ENCODE peak calls at places on chromosomes 5 and 9, in seven cellular contexts. V is heart right ventricle; M is breast epithelium; G is SK-N-SH; W is neuronal stem cell; Z is cardiac muscle cell; J is CD8-positive, alpha-beta T cell. X is an unnamed sample.
A peak's percentile ranks its signal among the peaks of the same experiment; 100 is the strongest.

GRCh38 chr5:13034048-13034447 is 910.4 kb downstream of the DNAH5 start:
- DNase-seq in V (no peak), M (no peak), G (no peak), W (no peak), Z (no peak), J (no peak), X (no peak)

GRCh38 chr5:116654890-116655289 is 80.3 kb upstream of the SEMA6A start:
- DNase-seq in V (no peak), M (no peak), G (no peak), W (no peak), Z (no peak), J (no peak), X (no peak)

GRCh38 chr5:1325191-1325741 is 19.6 kb downstream of the CLPTM1L start:
- DNase-seq in V (no peak), M (no peak), G (no peak), W (no peak), Z (no peak), J (no peak), X (no peak)

GRCh38 chr5:157820593-157821252 is 38.2 kb downstream of the CLINT1 start:
- DNase-seq in V (peak; percentile 47), M (no peak), G (peak; percentile 19), W (peak; percentile 26), Z (peak; percentile 70), J (no peak), X (no peak)

GRCh38 chr9:90921104-90921503 is 119.5 kb downstream of the SYK start:
- DNase-seq in V (peak; percentile 77), M (peak; percentile 95), G (peak; percentile 48), W (no peak), Z (peak; percentile 34), J (no peak), X (peak; percentile 75)

GRCh38 chr9:117415584-117415937 is 704 bp upstream of the ASTN2 start:
- DNase-seq in V (no peak), M (no peak), G (peak; percentile 58), W (no peak), Z (no peak), J (no peak), X (no peak)

GRCh38 chr9:113426701-113427100 is 16.2 kb downstream of the C9orf43 start:
- DNase-seq in V (no peak), M (no peak), G (no peak), W (no peak), Z (peak; percentile 41), J (no peak), X (no peak)

GRCh38 chr9:98859941-98860340 is 52.5 kb downstream of the GALNT12 start:
- DNase-seq in V (no peak), M (no peak), G (no peak), W (no peak), Z (no peak), J (no peak), X (no peak)

GRCh38 chr5:14760548-14761002 is 96.1 kb downstream of the OTULIN start:
- DNase-seq in V (peak; percentile 75), M (no peak), G (no peak), W (no peak), Z (no peak), J (no peak), X (no peak)

GRCh38 chr9:81574399-81574798 is 114.9 kb downstream of the TLE1 start:
- DNase-seq in V (no peak), M (no peak), G (no peak), W (no peak), Z (peak; percentile 31), J (no peak), X (no peak)

GRCh38 chr5:113099822-113100221 is 123.2 kb downstream of the DCP2 start:
- DNase-seq in V (no peak), M (no peak), G (no peak), W (no peak), Z (no peak), J (no peak), X (no peak)

GRCh38 chr5:127968998-127969397 is 114.6 kb upstream of the SLC12A2 start:
- DNase-seq in V (no peak), M (no peak), G (no peak), W (no peak), Z (no peak), J (no peak), X (no peak)

GRCh38 chr9:18060304-18060934 is 413.5 kb upstream of the ADAMTSL1 start:
- DNase-seq in V (no peak), M (no peak), G (peak; percentile 4), W (no peak), Z (peak; percentile 20), J (no peak), X (no peak)

GRCh38 chr5:1785062-1785461 is 14.6 kb downstream of the MRPL36 start:
- DNase-seq in V (no peak), M (no peak), G (no peak), W (no peak), Z (no peak), J (no peak), X (no peak)

GRCh38 chr5:170522211-170523128 is 18.6 kb downstream of the KCNIP1 start:
- DNase-seq in V (no peak), M (peak; percentile 79), G (no peak), W (no peak), Z (no peak), J (no peak), X (peak; percentile 85)

GRCh38 chr9:121860744-121861143 is 209.3 kb downstream of the DAB2IP start:
- DNase-seq in V (peak; percentile 31), M (peak; percentile 82), G (no peak), W (no peak), Z (peak; percentile 93), J (no peak), X (no peak)

GRCh38 chr9:134951461-134951860 is 33.7 kb upstream of the FCN1 start:
- DNase-seq in V (no peak), M (no peak), G (no peak), W (no peak), Z (no peak), J (no peak), X (no peak)

GRCh38 chr9:27771803-27772545 is 198.7 kb upstream of the C9orf72 start:
- DNase-seq in V (peak; percentile 9), M (no peak), G (no peak), W (no peak), Z (peak; percentile 79), J (no peak), X (no peak)

GRCh38 chr5:31194458-31194808 is 947 bp downstream of the CDH6 start:
- DNase-seq in V (no peak), M (no peak), G (no peak), W (no peak), Z (peak; percentile 12), J (no peak), X (no peak)

GRCh38 chr5:31196309-31196708 is 2.8 kb downstream of the CDH6 start:
- DNase-seq in V (no peak), M (no peak), G (no peak), W (peak; percentile 23), Z (peak; percentile 27), J (no peak), X (no peak)

GRCh38 chr5:31193026-31193425 is 460 bp upstream of the CDH6 start:
- DNase-seq in V (no peak), M (no peak), G (no peak), W (no peak), Z (no peak), J (no peak), X (no peak)

GRCh38 chr5:31193591-31194457 is at the start of gene CDH6:
- DNase-seq in V (peak; percentile 4), M (no peak), G (peak; percentile 75), W (peak; percentile 90), Z (peak; percentile 34), J (no peak), X (peak; percentile 11)

GRCh38 chr5:31194892-31195291 is 1.4 kb downstream of the CDH6 start:
- DNase-seq in V (no peak), M (no peak), G (no peak), W (no peak), Z (no peak), J (no peak), X (no peak)
- H3K27me3 ChIP-seq in V (peaks cover 49% of the 10 kb centered on the region), M (no peaks in the 10 kb centered on the region), G (peaks cover 39% of the 10 kb centered on the region), W (peaks cover 32% of the 10 kb centered on the region), Z (peaks cover 84% of the 10 kb centered on the region), J (peaks cover 5% of the 10 kb centered on the region), X (no peaks in the 10 kb centered on the region)

GRCh38 chr9:136543830-136544548 is 1.9 kb downstream of the NOTCH1 start:
- DNase-seq in V (no peak), M (peak; percentile 70), G (no peak), W (no peak), Z (no peak), J (no peak), X (peak; percentile 74)
- H3K4me1 ChIP-seq in V (peaks cover 46% of the 10 kb centered on the region), M (peaks cover 9% of the 10 kb centered on the region), G (peaks cover 6% of the 10 kb centered on the region), W (peaks cover 52% of the 10 kb centered on the region), Z (peaks cover 9% of the 10 kb centered on the region), J (peaks cover 52% of the 10 kb centered on the region), X (peaks cover 77% of the 10 kb centered on the region)

GRCh38 chr9:129175515-129175824 is 2.6 kb downstream of the IER5L start:
- DNase-seq in V (no peak), M (no peak), G (no peak), W (peak; percentile 53), Z (no peak), J (no peak), X (no peak)

GRCh38 chr9:129173296-129174101 is 4.6 kb downstream of the IER5L start:
- DNase-seq in V (no peak), M (no peak), G (no peak), W (no peak), Z (peak; percentile 13), J (no peak), X (no peak)

GRCh38 chr9:129174724-129175514 is 3.1 kb downstream of the IER5L start:
- DNase-seq in V (peak; percentile 89), M (peak; percentile 82), G (peak; percentile 88), W (peak; percentile 50), Z (peak; percentile 97), J (peak; percentile 7), X (peak; percentile 87)

GRCh38 chr9:129172816-129173215 is 5.2 kb downstream of the IER5L start:
- DNase-seq in V (no peak), M (no peak), G (no peak), W (no peak), Z (peak; percentile 36), J (no peak), X (no peak)

DNA sequence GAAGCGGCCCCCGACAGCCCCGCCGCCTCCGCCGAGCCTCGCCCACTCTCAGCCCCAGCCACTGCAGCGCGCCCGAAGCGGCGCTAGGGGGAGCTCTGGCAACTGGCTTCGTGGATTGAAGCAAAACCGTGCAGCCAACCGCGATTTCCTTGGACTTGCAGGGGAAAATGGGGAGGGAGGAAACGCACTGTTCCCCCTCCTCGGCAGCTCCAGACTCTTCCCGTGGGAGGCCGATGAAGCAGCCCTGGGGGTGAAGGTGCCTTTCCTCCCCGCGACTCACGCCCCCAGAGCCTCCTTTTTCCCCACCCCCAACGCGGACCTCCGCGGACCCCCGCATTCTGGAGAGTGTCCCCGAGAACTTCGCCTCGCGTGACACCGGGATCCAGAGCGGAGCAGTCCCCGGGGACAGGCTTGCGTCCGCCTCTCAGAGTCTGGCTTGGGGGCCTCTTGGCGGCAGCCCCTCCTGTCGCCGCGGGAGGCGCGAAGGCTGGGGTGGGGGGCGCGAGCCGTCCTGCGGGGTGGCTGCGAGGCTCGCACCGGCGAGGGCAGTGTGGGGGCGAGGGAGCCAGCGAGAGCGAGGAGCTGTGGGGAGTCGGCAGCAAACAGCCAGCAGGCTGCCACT is 3.8 kb downstream of the IER5L start:
- DNase-seq in V (peak; percentile 93), M (peak; percentile 89), G (peak; percentile 94), W (peak; percentile 78), Z (peak; percentile 97), J (peak; percentile 75), X (peak; percentile 92)
- H3K27me3 ChIP-seq in V (no peaks in the 10 kb centered on the region), M (no peaks in the 10 kb centered on the region), G (no peaks in the 10 kb centered on the region), W (no peaks in the 10 kb centered on the region), Z (no peaks in the 10 kb centered on the region), J (no peaks in the 10 kb centered on the region), X (no peaks in the 10 kb centered on the region)

DNA sequence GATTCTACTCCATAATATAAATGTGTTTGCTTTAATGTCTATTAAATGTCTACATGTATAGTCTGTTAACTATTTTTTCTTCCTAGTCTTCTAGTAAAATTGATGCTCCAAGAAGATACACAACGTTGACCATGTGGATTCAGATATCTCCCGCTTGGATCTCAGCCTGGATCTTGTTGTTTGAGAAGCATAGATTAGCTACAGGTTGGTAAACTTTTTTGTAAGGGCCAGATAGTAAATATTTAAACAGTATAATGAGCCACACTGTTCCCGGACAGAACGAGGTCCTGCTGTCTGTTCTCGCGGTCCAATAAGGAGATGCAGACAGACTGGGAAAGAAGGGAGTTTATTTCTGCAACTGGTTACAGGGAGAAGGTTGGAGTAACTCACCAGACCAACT is 86.2 kb upstream of the IL12B start:
- DNase-seq in V (no peak), M (no peak), G (no peak), W (no peak), Z (no peak), J (no peak), X (no peak)
- H3K4me1 ChIP-seq in V (no peaks in the 10 kb centered on the region), M (no peaks in the 10 kb centered on the region), G (no peaks in the 10 kb centered on the region), W (no peaks in the 10 kb centered on the region), Z (no peaks in the 10 kb centered on the region), J (peaks cover 19% of the 10 kb centered on the region), X (no peaks in the 10 kb centered on the region)